ENCODE peak calls at places on chromosomes 3 and 15, in four cellular contexts. G, F, U and I are unnamed samples.

GRCh38 chr15:96337991-96338771 is 7.7 kb downstream of the NR2F2 start:
- DNase-seq in G (no peak), F (no peak), U (no peak), I (no peak)

GRCh38 chr3:158727499-158728377 is 4.5 kb downstream of the RARRES1 start:
- DNase-seq in G (no peak), F (peak), U (peak), I (peak)

GRCh38 chr3:149373235-149374125 is 4.0 kb downstream of the TM4SF1 start:
- DNase-seq in G (no peak), F (peak), U (no peak), I (no peak)

GRCh38 chr3:42022355-42022754 is 60.5 kb upstream of the ULK4 start:
- DNase-seq in G (no peak), F (no peak), U (no peak), I (no peak)

GRCh38 chr15:68538291-68538690 is 40.5 kb upstream of the CORO2B start:
- DNase-seq in G (no peak), F (no peak), U (no peak), I (no peak)

GRCh38 chr15:92527197-92527596 is 128.4 kb downstream of the FAM174B start:
- DNase-seq in G (no peak), F (no peak), U (no peak), I (no peak)

GRCh38 chr3:28900301-28900700 is 380.6 kb upstream of the RBMS3 start:
- DNase-seq in G (no peak), F (no peak), U (no peak), I (no peak)

GRCh38 chr3:194504146-194504545 is 17.3 kb upstream of the ATP13A3 start:
- DNase-seq in G (no peak), F (no peak), U (no peak), I (no peak)

GRCh38 chr15:66078196-66078928 is 175.2 kb downstream of the MEGF11 start:
- DNase-seq in G (no peak), F (no peak), U (no peak), I (no peak)

GRCh38 chr3:139564290-139564861 is 24.8 kb upstream of the RBP1 start:
- DNase-seq in G (no peak), F (no peak), U (peak), I (peak)

GRCh38 chr15:23686466-23687142 is 501 bp downstream of the NDN start:
- DNase-seq in G (no peak), F (peak), U (peak), I (peak)

GRCh38 chr3:100416863-100417262 is 15.5 kb downstream of the LNP1 start:
- DNase-seq in G (no peak), F (no peak), U (no peak), I (no peak)

GRCh38 chr15:98787936-98788757 is 139.8 kb downstream of the IGF1R start:
- DNase-seq in G (no peak), F (peak), U (no peak), I (peak)

GRCh38 chr3:98240133-98240532 is 23.9 kb upstream of the OR5H6 start:
- DNase-seq in G (no peak), F (no peak), U (no peak), I (no peak)

GRCh38 chr3:45599424-45599886 is 4.9 kb downstream of the LIMD1 start:
- DNase-seq in G (no peak), F (no peak), U (no peak), I (no peak)

GRCh38 chr3:76582098-76582497 is 457.8 kb upstream of the ROBO2 start:
- DNase-seq in G (no peak), F (no peak), U (no peak), I (no peak)

GRCh38 chr3:11150256-11150655 is 4.0 kb upstream of the HRH1 start:
- DNase-seq in G (no peak), F (no peak), U (no peak), I (no peak)

GRCh38 chr3:55870576-55870975 is 383.5 kb upstream of the WNT5A start:
- DNase-seq in G (no peak), F (no peak), U (no peak), I (peak)

GRCh38 chr3:60877188-60877587 is 374.1 kb downstream of the FHIT start:
- DNase-seq in G (no peak), F (no peak), U (peak), I (no peak)

DNA sequence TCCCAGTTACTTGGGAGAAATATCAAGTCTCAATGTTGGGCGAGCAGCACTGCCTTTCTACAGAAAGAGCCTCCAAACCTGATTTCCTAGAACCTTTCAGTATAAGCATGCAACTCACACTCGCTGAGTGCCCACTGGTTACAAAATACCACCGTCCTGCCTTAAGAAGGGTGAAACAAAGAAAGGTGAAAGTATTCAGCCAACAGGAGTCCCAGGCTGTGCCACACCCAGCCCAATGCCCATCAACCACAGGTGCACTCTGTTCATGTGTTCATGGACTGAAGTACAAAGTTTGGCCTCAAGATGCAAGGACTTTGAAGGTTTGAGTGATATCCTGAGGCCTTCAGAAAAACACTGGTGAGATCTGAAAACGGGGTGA is 34.0 kb downstream of the IL17RD start:
- DNase-seq in G (no peak), F (no peak), U (no peak), I (no peak)
- H3K56ac ChIP-seq in G (peak), F (no peak), U (no peak), I (peak)

DNA sequence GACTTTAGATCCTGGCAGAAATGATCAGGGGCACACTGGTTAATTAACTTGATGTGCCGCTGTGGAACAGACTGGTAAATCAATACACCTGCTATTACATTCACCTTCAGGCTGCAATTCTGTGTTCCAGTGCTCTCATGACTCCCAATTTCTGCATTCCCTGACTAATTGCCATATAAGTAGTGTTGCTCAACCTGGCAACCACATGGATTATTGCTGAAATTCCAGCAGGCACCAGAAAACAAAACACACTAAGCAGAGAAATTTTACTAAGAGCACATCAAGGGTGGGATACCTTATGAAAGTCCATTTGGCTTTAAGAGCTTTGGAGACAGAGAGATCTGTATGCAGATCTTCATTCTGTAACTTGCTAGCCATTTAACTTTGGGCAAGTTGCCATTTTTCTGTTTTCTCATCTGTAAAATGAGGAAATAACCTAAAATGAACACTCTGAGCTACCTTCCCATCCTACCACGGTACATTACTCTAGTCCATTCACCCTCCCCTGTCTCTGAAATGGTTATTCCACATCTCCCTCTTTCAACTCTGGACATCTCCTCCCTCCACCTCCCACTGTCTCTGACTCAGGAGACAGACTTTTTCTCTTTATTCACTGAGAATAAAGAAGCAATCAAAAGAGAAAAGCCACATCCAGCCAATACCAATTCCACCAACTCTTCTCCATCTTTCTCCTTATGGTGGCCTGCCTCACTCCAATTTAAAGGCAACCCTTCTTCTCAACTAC is 54.5 kb downstream of the STAC start:
- DNase-seq in G (no peak), F (no peak), U (no peak), I (no peak)
- H3K56ac ChIP-seq in G (no peak), F (no peak), U (no peak), I (no peak)

DNA sequence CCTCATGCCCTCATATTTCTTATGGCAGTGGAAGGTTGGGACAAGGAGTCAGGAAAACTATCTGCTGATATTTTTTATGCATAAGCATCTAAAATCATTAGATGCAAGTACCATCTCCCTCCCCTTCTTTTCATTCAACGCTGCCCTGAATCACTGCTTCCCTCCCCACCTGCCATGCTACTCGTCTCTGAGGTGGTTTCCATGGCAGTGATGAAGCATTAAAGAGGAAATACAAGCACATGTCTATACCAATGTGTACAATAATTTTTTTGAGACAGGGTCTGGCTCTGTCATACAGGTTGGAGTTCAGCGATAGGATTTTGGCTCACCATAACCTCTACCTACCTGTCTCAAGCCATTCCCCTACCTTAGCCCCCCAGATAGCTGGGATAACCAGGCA is 67.5 kb upstream of the SETMAR start:
- DNase-seq in G (no peak), F (no peak), U (no peak), I (no peak)
- H3K56ac ChIP-seq in G (no peak), F (no peak), U (no peak), I (no peak)

GRCh38 chr3:176193032-176193698 is 1004.1 kb downstream of the TBL1XR1 start:
- DNase-seq in G (no peak), F (no peak), U (no peak), I (peak)
- H3K56ac ChIP-seq in G (no peak), F (no peak), U (no peak), I (no peak)

GRCh38 chr3:126858887-126859286 is 124.0 kb upstream of the PLXNA1 start:
- DNase-seq in G (no peak), F (peak), U (no peak), I (peak)

GRCh38 chr3:126855374-126855773 is 127.5 kb upstream of the PLXNA1 start:
- DNase-seq in G (no peak), F (no peak), U (no peak), I (no peak)

GRCh38 chr3:126859415-126860246 is 123.3 kb upstream of the PLXNA1 start:
- DNase-seq in G (no peak), F (no peak), U (no peak), I (no peak)

GRCh38 chr3:126857928-126858327 is 125.0 kb upstream of the PLXNA1 start:
- DNase-seq in G (no peak), F (no peak), U (no peak), I (no peak)

GRCh38 chr3:126858401-126858800 is 124.5 kb upstream of the PLXNA1 start:
- DNase-seq in G (no peak), F (no peak), U (no peak), I (no peak)
- H3K56ac ChIP-seq in G (no peak), F (no peak), U (no peak), I (no peak)

GRCh38 chr15:61146643-61147230 is 82.4 kb downstream of the RORA start:
- DNase-seq in G (no peak), F (no peak), U (no peak), I (peak)

GRCh38 chr15:61137139-61137792 is 91.8 kb downstream of the RORA start:
- DNase-seq in G (no peak), F (no peak), U (no peak), I (no peak)

GRCh38 chr15:61144055-61144454 is 85.0 kb downstream of the RORA start:
- DNase-seq in G (no peak), F (no peak), U (no peak), I (no peak)

GRCh38 chr15:61138151-61138550 is 91.0 kb downstream of the RORA start:
- DNase-seq in G (no peak), F (peak), U (no peak), I (no peak)

DNA sequence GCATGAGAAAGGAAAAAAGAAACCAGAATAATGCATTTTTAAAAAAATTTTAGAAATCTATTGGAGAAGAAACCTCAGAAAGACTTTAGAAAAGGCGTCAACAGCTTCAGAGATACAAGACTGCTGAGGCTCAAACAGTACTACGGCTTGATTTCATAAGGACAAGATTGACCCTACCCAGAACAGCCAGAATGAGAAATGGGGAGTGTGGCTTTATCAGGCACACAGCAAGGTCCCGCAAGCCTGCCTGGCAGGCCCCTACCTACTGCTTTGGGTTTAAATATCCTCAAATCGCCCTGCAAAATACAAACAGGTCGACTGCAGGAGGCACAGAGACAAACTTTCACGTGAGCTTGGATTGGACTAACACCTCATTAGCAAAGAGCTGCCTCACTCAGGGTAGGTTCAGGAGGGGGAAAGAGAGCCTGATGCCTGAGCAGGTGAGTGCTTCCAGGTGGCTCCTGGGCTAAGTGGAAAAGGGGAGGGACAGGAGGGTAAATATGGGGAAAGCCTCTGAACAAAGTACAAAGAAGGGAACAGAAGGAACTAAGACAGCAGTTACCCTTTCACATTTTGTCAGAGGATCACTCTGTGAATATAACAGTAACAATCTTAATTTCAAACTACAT is 87.5 kb downstream of the RORA start:
- DNase-seq in G (no peak), F (no peak), U (peak), I (peak)
- H3K56ac ChIP-seq in G (no peak), F (no peak), U (no peak), I (no peak)

DNA sequence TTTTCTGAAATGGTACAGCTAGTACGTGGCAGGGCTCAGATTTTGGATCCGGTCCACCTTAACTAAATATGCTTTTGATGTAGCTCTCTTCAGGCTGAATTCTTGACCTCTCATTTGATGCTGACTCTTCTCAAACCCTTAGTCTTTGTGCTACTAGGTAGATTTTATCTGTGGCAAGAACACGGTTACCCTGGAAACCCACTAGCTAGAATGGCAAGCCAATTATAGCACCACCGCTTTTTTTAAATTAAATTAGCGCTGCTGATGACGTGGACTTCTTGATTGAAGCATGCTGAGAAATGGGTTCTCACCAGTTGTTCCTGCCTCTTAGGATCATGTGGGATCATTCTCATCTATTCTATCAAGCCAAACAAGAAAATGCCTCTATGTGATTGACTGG is 421.5 kb downstream of the LPP start:
- DNase-seq in G (no peak), F (no peak), U (no peak), I (peak)
- H3K56ac ChIP-seq in G (no peak), F (no peak), U (no peak), I (no peak)

GRCh38 chr3:104150724-104151123 is 1216.0 kb upstream of the ALCAM start:
- DNase-seq in G (no peak), F (no peak), U (no peak), I (no peak)
- H3K56ac ChIP-seq in G (no peak), F (no peak), U (no peak), I (no peak)